ENCODE peak calls at places on chromosomes 13 and 19, in five cellular contexts. One of them, this sample, is unnamed.

GRCh38 chr19:36093687-36094086 is 17.3 kb upstream of the OVOL3 start:
- DNase-seq in K562: no peak
- DNase-seq in HepG2: no peak
- DNase-seq in HCT116: no peak
- DNase-seq in GM12878: no peak
- DNase-seq in this sample: no peak

GRCh38 chr19:492091-492531 is 4.2 kb upstream of the MADCAM1 start:
- DNase-seq in HepG2: no peak
- DNase-seq in GM12878: no peak
- DNase-seq in HCT116: no peak
- DNase-seq in K562: peak; percentile 71
- DNase-seq in this sample: peak; percentile 69

GRCh38 chr13:46698015-46698414 is 98.9 kb downstream of the ESD start:
- DNase-seq in HCT116: no peak
- DNase-seq in K562: no peak
- DNase-seq in GM12878: no peak
- DNase-seq in HepG2: no peak
- DNase-seq in this sample: no peak

GRCh38 chr19:41194157-41194552 is 1.1 kb downstream of the CYP2S1 start:
- DNase-seq in K562: no peak
- DNase-seq in GM12878: no peak
- DNase-seq in HepG2: no peak
- DNase-seq in HCT116: no peak
- DNase-seq in this sample: no peak

GRCh38 chr13:37138169-37138568 is 32.7 kb upstream of the CSNK1A1L start:
- DNase-seq in HCT116: peak; percentile 1
- DNase-seq in HepG2: peak; percentile 19
- DNase-seq in K562: no peak
- DNase-seq in GM12878: no peak
- DNase-seq in this sample: no peak

GRCh38 chr13:107342747-107343146 is 774.8 kb upstream of the ARGLU1 start:
- DNase-seq in K562: no peak
- DNase-seq in HepG2: no peak
- DNase-seq in HCT116: no peak
- DNase-seq in GM12878: no peak
- DNase-seq in this sample: no peak

GRCh38 chr19:43265664-43266025 is 3.7 kb downstream of the PSG9 start:
- DNase-seq in HCT116: no peak
- DNase-seq in HepG2: no peak
- DNase-seq in K562: no peak
- DNase-seq in GM12878: no peak
- DNase-seq in this sample: no peak

GRCh38 chr13:75432045-75432444 is 49.9 kb downstream of the TBC1D4 start:
- DNase-seq in HepG2: peak; percentile 36
- DNase-seq in HCT116: no peak
- DNase-seq in GM12878: no peak
- DNase-seq in K562: no peak
- DNase-seq in this sample: no peak

GRCh38 chr19:42113641-42114348 is 18.5 kb downstream of the POU2F2 start:
- DNase-seq in HCT116: peak; percentile 64
- DNase-seq in HepG2: peak; percentile 33
- DNase-seq in K562: no peak
- DNase-seq in GM12878: peak; percentile 40
- DNase-seq in this sample: no peak

GRCh38 chr19:10294368-10294697 is 4.6 kb downstream of the ICAM5 start:
- DNase-seq in HCT116: no peak
- DNase-seq in HepG2: no peak
- DNase-seq in GM12878: no peak
- DNase-seq in K562: no peak
- DNase-seq in this sample: no peak

GRCh38 chr13:112606125-112607001 is 18.4 kb upstream of the TUBGCP3 start:
- DNase-seq in HCT116: peak; percentile 65
- DNase-seq in K562: peak; percentile 90
- DNase-seq in GM12878: no peak
- DNase-seq in HepG2: peak; percentile 65
- DNase-seq in this sample: peak; percentile 94

GRCh38 chr13:98411617-98412310 is 165.1 kb downstream of the STK24 start:
- DNase-seq in GM12878: no peak
- DNase-seq in K562: no peak
- DNase-seq in HepG2: no peak
- DNase-seq in HCT116: no peak
- DNase-seq in this sample: no peak

GRCh38 chr19:679418-680286 is 3.5 kb downstream of the FSTL3 start:
- DNase-seq in K562: peak; percentile 68
- DNase-seq in HCT116: no peak
- DNase-seq in GM12878: no peak
- DNase-seq in HepG2: no peak
- DNase-seq in this sample: peak; percentile 83

GRCh38 chr13:51999525-51999924 is 11.7 kb downstream of the ATP7B start:
- DNase-seq in K562: no peak
- DNase-seq in GM12878: no peak
- DNase-seq in HepG2: no peak
- DNase-seq in HCT116: no peak
- DNase-seq in this sample: no peak

GRCh38 chr19:20787766-20788165 is 11.7 kb downstream of the ZNF66 start:
- DNase-seq in HepG2: no peak
- DNase-seq in K562: no peak
- DNase-seq in HCT116: no peak
- DNase-seq in GM12878: peak; percentile 15
- DNase-seq in this sample: no peak

GRCh38 chr13:110312669-110313031 is 5.6 kb downstream of the COL4A2 start:
- DNase-seq in GM12878: no peak
- DNase-seq in K562: no peak
- DNase-seq in HepG2: no peak
- DNase-seq in HCT116: no peak
- DNase-seq in this sample: no peak

GRCh38 chr19:9901020-9901419 is 35.3 kb downstream of the OLFM2 start:
- DNase-seq in HCT116: no peak
- DNase-seq in K562: no peak
- DNase-seq in GM12878: no peak
- DNase-seq in HepG2: no peak
- DNase-seq in this sample: no peak

GRCh38 chr19:58578430-58578925 is 5.3 kb upstream of the MZF1 start:
- DNase-seq in HCT116: no peak
- DNase-seq in HepG2: no peak
- DNase-seq in K562: no peak
- DNase-seq in GM12878: no peak
- DNase-seq in this sample: no peak

GRCh38 chr19:15475611-15476010 is 3.7 kb downstream of the PGLYRP2 start:
- DNase-seq in HepG2: no peak
- DNase-seq in HCT116: no peak
- DNase-seq in GM12878: no peak
- DNase-seq in K562: no peak
- DNase-seq in this sample: no peak

GRCh38 chr13:45468676-45469075 is 3.9 kb downstream of the COG3 start:
- DNase-seq in GM12878: no peak
- DNase-seq in HepG2: no peak
- DNase-seq in K562: peak; percentile 12
- DNase-seq in HCT116: no peak
- DNase-seq in this sample: peak; percentile 9

GRCh38 chr13:45474584-45475454 is 10.1 kb downstream of the COG3 start:
- DNase-seq in K562: no peak
- DNase-seq in HepG2: no peak
- DNase-seq in GM12878: no peak
- DNase-seq in HCT116: no peak
- DNase-seq in this sample: no peak

GRCh38 chr13:45472171-45472705 is 7.5 kb downstream of the COG3 start:
- DNase-seq in HepG2: no peak
- DNase-seq in HCT116: no peak
- DNase-seq in GM12878: no peak
- DNase-seq in K562: no peak
- DNase-seq in this sample: no peak

GRCh38 chr13:45473627-45474026 is 8.9 kb downstream of the COG3 start:
- DNase-seq in HepG2: peak; percentile 43
- DNase-seq in K562: peak; percentile 13
- DNase-seq in HCT116: no peak
- DNase-seq in GM12878: no peak
- DNase-seq in this sample: peak; percentile 39
- H3K79me2 ChIP-seq in HepG2: peaks cover 73% of the 10 kb centered on the region
- H3K79me2 ChIP-seq in K562: peaks cover 57% of the 10 kb centered on the region
- H3K79me2 ChIP-seq in HCT116: peaks cover 62% of the 10 kb centered on the region
- H3K79me2 ChIP-seq in GM12878: peaks cover 58% of the 10 kb centered on the region
- H3K79me2 ChIP-seq in this sample: peaks cover 99% of the 10 kb centered on the region

DNA sequence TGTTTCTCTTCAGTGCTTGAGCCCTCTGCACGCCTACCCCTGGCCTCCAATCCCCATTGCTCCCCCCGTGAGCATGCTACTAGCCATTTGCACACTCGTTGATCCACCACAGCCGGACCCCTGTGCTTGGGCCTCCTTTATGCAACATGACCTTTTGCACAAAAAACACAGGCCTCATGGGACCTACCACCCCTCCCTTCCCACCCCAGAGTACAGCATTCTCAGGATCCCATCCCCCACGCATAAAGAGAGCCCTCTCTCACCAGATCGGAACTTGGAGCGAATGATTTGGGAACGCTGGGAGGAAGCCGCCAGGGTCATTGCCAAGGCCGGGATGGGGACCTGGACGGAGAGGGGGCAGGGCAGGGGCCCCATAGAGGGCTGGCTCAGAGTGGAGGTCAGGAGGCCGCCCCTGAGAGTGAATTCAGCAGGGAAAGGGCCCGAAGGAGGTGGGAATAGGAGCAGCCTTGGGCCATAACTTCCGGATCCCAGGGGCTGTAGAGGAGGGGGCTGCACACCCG is 754 bp downstream of the MAMSTR start:
- DNase-seq in GM12878: no peak
- DNase-seq in HCT116: no peak
- DNase-seq in HepG2: peak; percentile 90
- DNase-seq in K562: no peak
- DNase-seq in this sample: no peak
- H3K4me2 ChIP-seq in GM12878: no peak overlapping the region
- H3K4me2 ChIP-seq in HCT116: no peak overlapping the region
- H3K4me2 ChIP-seq in HepG2: peak overlapping the region; percentile 99
- H3K4me2 ChIP-seq in K562: no peak overlapping the region
- H3K4me2 ChIP-seq in this sample: no peak overlapping the region

DNA sequence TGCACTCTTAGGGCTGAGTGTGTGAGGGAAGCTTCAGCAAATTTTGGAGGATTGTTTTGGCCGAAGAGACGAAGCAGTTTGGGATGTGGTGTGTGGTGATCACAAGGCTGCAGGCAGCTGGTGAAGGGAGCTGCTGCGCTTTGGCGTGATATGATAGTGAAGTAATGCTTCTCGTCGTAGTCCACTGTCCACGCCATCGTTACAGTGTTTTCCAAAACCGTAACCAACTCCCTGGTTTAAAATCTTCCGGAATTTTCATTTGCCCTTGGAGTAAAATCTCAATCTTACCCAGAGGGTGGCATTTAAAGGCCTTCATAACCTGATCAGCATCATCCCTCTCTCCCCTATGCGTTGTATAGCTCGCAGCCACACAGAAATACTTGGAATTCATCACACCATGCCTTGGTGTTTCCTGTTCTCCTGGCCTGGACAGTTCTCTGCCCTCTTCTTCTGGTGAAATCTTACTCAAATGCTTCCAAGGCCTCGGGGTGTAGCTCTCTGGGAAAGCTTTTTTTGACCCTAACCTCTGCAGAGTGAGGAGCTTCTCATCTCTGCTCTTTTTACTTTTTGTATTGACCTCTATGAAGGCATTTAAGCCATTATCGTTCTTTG is 776 bp downstream of the MPHOSPH8 start:
- DNase-seq in GM12878: no peak
- DNase-seq in K562: no peak
- DNase-seq in HepG2: peak; percentile 18
- DNase-seq in HCT116: no peak
- DNase-seq in this sample: peak; percentile 19
- TF ChIP-seq RAD21 in GM12878: no peak
- TF ChIP-seq RAD21 in K562: no peak
- TF ChIP-seq RAD21 in HepG2: no peak
- TF ChIP-seq RAD21 in HCT116: no peak
- TF ChIP-seq RAD21 in this sample: no peak

GRCh38 chr13:50101590-50101989 is 86.3 kb downstream of the KCNRG start:
- DNase-seq in HCT116: no peak
- DNase-seq in HepG2: no peak
- DNase-seq in K562: no peak
- DNase-seq in GM12878: no peak
- DNase-seq in this sample: no peak
- H3K79me2 ChIP-seq in HCT116: peaks cover 45% of the 10 kb centered on the region
- H3K79me2 ChIP-seq in HepG2: peaks cover 48% of the 10 kb centered on the region
- H3K79me2 ChIP-seq in K562: peaks cover 73% of the 10 kb centered on the region
- H3K79me2 ChIP-seq in GM12878: no peaks in the 10 kb centered on the region
- H3K79me2 ChIP-seq in this sample: peaks cover 31% of the 10 kb centered on the region